ENCODE peak calls at places on chromosomes 3 and 15, in six cellular contexts. L, R, F, Y, W and Q are unnamed samples.

GRCh38 chr3:40417845-40418543 is 31.0 kb downstream of the ENTPD3 start:
- DNase-seq in L (no peak), R (no peak), F (no peak), Y (no peak), W (no peak), Q (no peak)

GRCh38 chr3:72892870-72893269 is 5.0 kb downstream of the GXYLT2 start:
- DNase-seq in L (no peak), R (no peak), F (peak; percentile 74), Y (no peak), W (no peak), Q (peak; percentile 28)

GRCh38 chr3:177307391-177307790 is 110.1 kb upstream of the TBL1XR1 start:
- DNase-seq in L (no peak), R (no peak), F (peak; percentile 16), Y (no peak), W (no peak), Q (no peak)

GRCh38 chr15:85475317-85475701 is 94.9 kb downstream of the AKAP13 start:
- DNase-seq in L (no peak), R (peak; percentile 17), F (no peak), Y (no peak), W (no peak), Q (peak; percentile 86)

GRCh38 chr3:150376001-150376848 is 31.9 kb upstream of the TSC22D2 start:
- DNase-seq in L (no peak), R (peak; percentile 78), F (no peak), Y (no peak), W (no peak), Q (no peak)

GRCh38 chr3:102180291-102180931 is 254.4 kb upstream of the ZPLD1 start:
- DNase-seq in L (no peak), R (peak; percentile 91), F (no peak), Y (no peak), W (no peak), Q (peak; percentile 9)

GRCh38 chr3:139107424-139108252 is 62.9 kb upstream of the PRR23C start:
- DNase-seq in L (no peak), R (no peak), F (no peak), Y (no peak), W (no peak), Q (no peak)

GRCh38 chr15:70375586-70375985 is 277.9 kb upstream of the TLE3 start:
- DNase-seq in L (no peak), R (no peak), F (no peak), Y (no peak), W (no peak), Q (no peak)

GRCh38 chr3:146037697-146038096 is 123.3 kb downstream of the PLOD2 start:
- DNase-seq in L (no peak), R (peak; percentile 43), F (no peak), Y (no peak), W (no peak), Q (no peak)

GRCh38 chr3:63940389-63940757 is 28.2 kb upstream of the SCAANT1 start:
- DNase-seq in L (no peak), R (peak; percentile 69), F (no peak), Y (no peak), W (no peak), Q (no peak)